ENCODE peak calls at places on chromosome 11, in four cellular contexts. D is ovary, P is heart left ventricle, Q is esophagus squamous epithelium. V is an unnamed sample.

GRCh38 chr11:62811659-62812058 is 6.4 kb upstream of the NXF1 start:
- DNase-seq in Q (no peak), P (no peak), D (no peak), V (no peak)

GRCh38 chr11:74265256-74265655 is 46.2 kb downstream of the P4HA3 start:
- DNase-seq in P (no peak), Q (no peak), D (no peak), V (no peak)

GRCh38 chr11:106398396-106399074 is 321.1 kb downstream of the AASDHPPT start:
- DNase-seq in P (no peak), Q (no peak), D (no peak), V (no peak)

GRCh38 chr11:41116970-41117369 is 342.5 kb downstream of the LRRC4C start:
- DNase-seq in P (no peak), Q (no peak), D (no peak), V (no peak)

GRCh38 chr11:82523141-82523540 is 210.5 kb downstream of the FAM181B start:
- DNase-seq in Q (no peak), P (no peak), D (peak), V (no peak)

GRCh38 chr11:124793466-124794278 is 6.5 kb downstream of the MSANTD2 start:
- DNase-seq in D (no peak), Q (no peak), P (no peak), V (no peak)

GRCh38 chr11:112526699-112527410 is 266.2 kb upstream of the PLET1 start:
- DNase-seq in P (no peak), Q (no peak), D (no peak), V (peak)

GRCh38 chr11:79374707-79375106 is 66.1 kb downstream of the TENM4 start:
- DNase-seq in Q (no peak), P (no peak), D (no peak), V (no peak)

GRCh38 chr11:129090056-129090455 is 102.1 kb downstream of the ARHGAP32 start:
- DNase-seq in P (no peak), Q (no peak), D (no peak), V (no peak)

GRCh38 chr11:9082575-9082974 is 8.8 kb downstream of the SCUBE2 start:
- DNase-seq in D (no peak), P (no peak), Q (no peak), V (no peak)

GRCh38 chr11:83713701-83714100 is 427.5 kb upstream of the CCDC90B start:
- DNase-seq in Q (no peak), P (no peak), D (no peak), V (no peak)

GRCh38 chr11:28384418-28384817 is 276.2 kb downstream of the METTL15 start:
- DNase-seq in D (no peak), P (no peak), Q (no peak), V (peak)

GRCh38 chr11:28383471-28383870 is 275.3 kb downstream of the METTL15 start:
- DNase-seq in D (no peak), P (no peak), Q (no peak), V (no peak)
- H3K27ac ChIP-seq in D (no peak), P (no peak), Q (no peak), V (no peak)

GRCh38 chr11:67364783-67365525 is 8.4 kb downstream of the CLCF1 start:
- DNase-seq in D (peak), Q (no peak), P (no peak), V (no peak)
- H3K27ac ChIP-seq in D (peak), Q (no peak), P (no peak), V (no peak)

GRCh38 chr11:68900835-68901381 is 2.7 kb downstream of the MRPL21 start:
- DNase-seq in D (no peak), Q (no peak), P (no peak), V (no peak)

GRCh38 chr11:68903288-68903630 is 373 bp downstream of the MRPL21 start:
- DNase-seq in Q (no peak), D (no peak), P (no peak), V (no peak)

GRCh38 chr11:68905421-68906360 is 2.0 kb downstream of the IGHMBP2 start:
- DNase-seq in D (no peak), P (no peak), Q (no peak), V (no peak)

GRCh38 chr11:68903631-68904457 is at the start of the genes IGHMBP2 and MRPL21:
- DNase-seq in P (peak), Q (peak), D (peak), V (peak)

DNA sequence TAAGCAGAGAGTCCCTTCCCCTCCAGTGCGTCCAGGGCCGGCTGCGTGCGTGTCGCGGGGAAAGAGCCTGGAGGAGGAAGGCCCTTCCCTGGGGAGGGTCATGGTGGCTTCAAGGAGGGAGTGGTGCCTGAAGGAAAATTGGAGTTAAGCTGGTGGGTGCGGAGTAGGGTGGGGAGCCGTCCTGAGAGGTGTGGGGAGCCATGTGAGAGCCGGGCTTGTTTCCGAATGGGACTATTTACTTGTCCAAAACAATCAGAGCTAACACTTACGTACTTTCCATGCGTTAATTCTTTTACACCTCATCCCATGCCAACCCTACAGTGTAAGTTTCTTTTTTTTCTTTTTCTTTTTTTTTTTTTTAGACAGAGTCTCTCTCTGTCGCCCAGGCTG is 762 bp downstream of the IGHMBP2 start:
- DNase-seq in D (no peak), Q (no peak), P (peak), V (no peak)
- H3K27ac ChIP-seq in D (peak), Q (peak), P (peak), V (peak)

GRCh38 chr11:2893021-2893528 is 7.5 kb upstream of the CDKN1C start:
- DNase-seq in D (peak), P (no peak), Q (no peak), V (no peak)

GRCh38 chr11:2893935-2894334 is 8.4 kb upstream of the CDKN1C start:
- DNase-seq in P (no peak), Q (no peak), D (no peak), V (no peak)

GRCh38 chr11:2897048-2897447 is 11.5 kb upstream of the CDKN1C start:
- DNase-seq in D (no peak), Q (no peak), P (no peak), V (no peak)

GRCh38 chr11:2898366-2899079 is 12.9 kb upstream of the CDKN1C start:
- DNase-seq in D (no peak), Q (no peak), P (peak), V (peak)

DNA sequence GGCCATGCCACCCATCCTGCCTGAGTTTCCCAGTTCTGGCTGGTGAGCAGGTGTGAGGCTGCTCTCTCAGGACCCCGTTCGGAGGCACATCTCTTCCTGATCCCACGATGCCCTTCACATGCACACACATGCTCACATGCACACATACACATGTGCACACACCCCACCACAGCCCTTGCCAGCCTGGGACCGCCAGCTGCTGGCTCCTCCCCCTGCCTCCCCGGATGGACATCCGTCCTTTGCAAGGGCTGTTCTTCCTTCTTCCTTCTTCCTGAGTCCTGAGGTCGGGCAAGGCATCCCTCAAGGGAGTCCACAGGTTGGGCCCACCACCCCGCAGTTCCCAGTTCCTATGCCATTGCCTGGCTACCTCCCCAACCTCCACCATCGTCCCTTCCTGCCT is 10.5 kb upstream of the CDKN1C start:
- DNase-seq in Q (no peak), P (no peak), D (no peak), V (no peak)
- H3K27ac ChIP-seq in Q (no peak), P (no peak), D (no peak), V (no peak)

GRCh38 chr11:86670179-86670578 is 2.2 kb downstream of the ME3 start:
- DNase-seq in Q (no peak), P (no peak), D (no peak), V (no peak)
- H3K27ac ChIP-seq in Q (peak), P (peak), D (peak), V (no peak)

DNA sequence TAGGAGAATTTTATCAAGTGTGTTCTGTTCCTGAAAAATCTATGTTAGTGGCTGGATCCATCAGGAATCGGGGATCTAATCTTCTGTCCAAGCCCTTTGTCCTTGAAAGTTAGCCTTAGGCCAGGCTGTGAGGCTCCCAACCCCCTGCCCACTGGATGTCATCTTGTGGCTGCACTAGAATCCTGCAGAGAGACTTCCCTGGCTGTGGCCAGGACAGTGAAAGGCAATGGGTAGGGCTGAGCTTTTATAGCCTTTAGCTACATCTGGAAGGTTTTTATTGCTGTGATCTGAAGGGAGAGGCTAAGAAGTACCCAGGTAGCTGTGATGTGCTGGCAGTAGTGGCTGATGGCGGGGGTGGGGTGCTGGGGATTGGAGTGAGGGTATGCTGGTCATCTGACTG is 2.1 kb downstream of the OAF start:
- DNase-seq in P (no peak), D (no peak), Q (no peak), V (no peak)
- H3K27ac ChIP-seq in P (no peak), D (peak), Q (peak), V (no peak)

GRCh38 chr11:120182790-120183491 is 27.9 kb upstream of the OAF start:
- DNase-seq in P (peak), D (peak), Q (no peak), V (no peak)
- H3K27ac ChIP-seq in P (peak), D (peak), Q (peak), V (no peak)

GRCh38 chr11:2312232-2313042 is 10.6 kb downstream of the TSPAN32 start:
- DNase-seq in Q (no peak), P (no peak), D (no peak), V (no peak)
- H3K27ac ChIP-seq in Q (peak), P (peak), D (no peak), V (no peak)

GRCh38 chr11:451738-452137 is 1.7 kb downstream of the PTDSS2 start:
- DNase-seq in P (no peak), Q (no peak), D (no peak), V (no peak)
- H3K27ac ChIP-seq in P (no peak), Q (peak), D (no peak), V (no peak)